ENCODE peak calls at places on chromosomes 11 and 22, in nine cellular contexts. One of them, this sample, is unnamed.

GRCh38 chr11:73154178-73154577 is 12.1 kb upstream of the FCHSD2 start:
- DNase-seq in A549: no peak
- DNase-seq in uterus: peak; percentile 7
- DNase-seq in tibial nerve: no peak
- DNase-seq in lower leg skin: peak; percentile 77
- DNase-seq in ovary: peak; percentile 9
- DNase-seq in esophagus muscularis mucosa: no peak
- DNase-seq in stomach: no peak
- DNase-seq in heart left ventricle: no peak
- DNase-seq in this sample: no peak

GRCh38 chr22:44972363-44973083 is 37.3 kb downstream of the PHF21B start:
- DNase-seq in A549: no peak
- DNase-seq in uterus: no peak
- DNase-seq in tibial nerve: no peak
- DNase-seq in lower leg skin: no peak
- DNase-seq in ovary: no peak
- DNase-seq in esophagus muscularis mucosa: no peak
- DNase-seq in stomach: no peak
- DNase-seq in heart left ventricle: no peak
- DNase-seq in this sample: no peak

GRCh38 chr11:102010776-102011500 is 36.3 kb upstream of the CFAP300 start:
- DNase-seq in A549: peak; percentile 77
- DNase-seq in uterus: peak; percentile 25
- DNase-seq in tibial nerve: peak; percentile 33
- DNase-seq in lower leg skin: peak; percentile 93
- DNase-seq in ovary: peak; percentile 23
- DNase-seq in esophagus muscularis mucosa: no peak
- DNase-seq in stomach: peak; percentile 67
- DNase-seq in heart left ventricle: peak; percentile 45
- DNase-seq in this sample: no peak

GRCh38 chr22:44807915-44808690 is 55.7 kb downstream of the ARHGAP8 start:
- DNase-seq in A549: no peak
- DNase-seq in uterus: no peak
- DNase-seq in tibial nerve: no peak
- DNase-seq in lower leg skin: no peak
- DNase-seq in ovary: no peak
- DNase-seq in esophagus muscularis mucosa: no peak
- DNase-seq in stomach: no peak
- DNase-seq in heart left ventricle: no peak
- DNase-seq in this sample: no peak

GRCh38 chr11:76766521-76766920 is 16.6 kb upstream of the TSKU start:
- DNase-seq in A549: no peak
- DNase-seq in uterus: no peak
- DNase-seq in tibial nerve: no peak
- DNase-seq in lower leg skin: no peak
- DNase-seq in ovary: no peak
- DNase-seq in esophagus muscularis mucosa: no peak
- DNase-seq in stomach: no peak
- DNase-seq in heart left ventricle: no peak
- DNase-seq in this sample: no peak

GRCh38 chr11:3220101-3220500 is 1.5 kb upstream of the MRGPRG start:
- DNase-seq in A549: no peak
- DNase-seq in uterus: no peak
- DNase-seq in tibial nerve: no peak
- DNase-seq in lower leg skin: peak; percentile 68
- DNase-seq in ovary: no peak
- DNase-seq in esophagus muscularis mucosa: no peak
- DNase-seq in stomach: no peak
- DNase-seq in heart left ventricle: peak; percentile 8
- DNase-seq in this sample: no peak

GRCh38 chr11:93370260-93370659 is 39.7 kb downstream of the DEUP1 start:
- DNase-seq in A549: no peak
- DNase-seq in uterus: no peak
- DNase-seq in tibial nerve: no peak
- DNase-seq in lower leg skin: no peak
- DNase-seq in ovary: no peak
- DNase-seq in esophagus muscularis mucosa: no peak
- DNase-seq in stomach: no peak
- DNase-seq in heart left ventricle: no peak
- DNase-seq in this sample: no peak

GRCh38 chr11:35427158-35427557 is 7.8 kb upstream of the SLC1A2 start:
- DNase-seq in A549: no peak
- DNase-seq in uterus: no peak
- DNase-seq in tibial nerve: no peak
- DNase-seq in lower leg skin: no peak
- DNase-seq in ovary: no peak
- DNase-seq in esophagus muscularis mucosa: peak; percentile 39
- DNase-seq in stomach: no peak
- DNase-seq in heart left ventricle: no peak
- DNase-seq in this sample: no peak

GRCh38 chr11:99494065-99494464 is 473.3 kb downstream of the CNTN5 start:
- DNase-seq in A549: no peak
- DNase-seq in uterus: no peak
- DNase-seq in tibial nerve: no peak
- DNase-seq in lower leg skin: no peak
- DNase-seq in ovary: no peak
- DNase-seq in esophagus muscularis mucosa: no peak
- DNase-seq in stomach: no peak
- DNase-seq in heart left ventricle: no peak
- DNase-seq in this sample: no peak

GRCh38 chr22:40637181-40638150 is 947 bp upstream of the MRTFA start:
- DNase-seq in A549: no peak
- DNase-seq in uterus: no peak
- DNase-seq in tibial nerve: peak; percentile 53
- DNase-seq in lower leg skin: peak; percentile 95
- DNase-seq in ovary: no peak
- DNase-seq in esophagus muscularis mucosa: no peak
- DNase-seq in stomach: peak; percentile 63
- DNase-seq in heart left ventricle: peak; percentile 45
- DNase-seq in this sample: no peak

GRCh38 chr22:40635008-40635939 is 1.2 kb downstream of the MRTFA start:
- DNase-seq in A549: no peak
- DNase-seq in uterus: peak; percentile 46
- DNase-seq in tibial nerve: no peak
- DNase-seq in lower leg skin: peak; percentile 90
- DNase-seq in ovary: peak; percentile 65
- DNase-seq in esophagus muscularis mucosa: no peak
- DNase-seq in stomach: no peak
- DNase-seq in heart left ventricle: peak; percentile 40
- DNase-seq in this sample: no peak

GRCh38 chr22:40638261-40638660 is 1.7 kb upstream of the MRTFA start:
- DNase-seq in A549: no peak
- DNase-seq in uterus: no peak
- DNase-seq in tibial nerve: no peak
- DNase-seq in lower leg skin: no peak
- DNase-seq in ovary: no peak
- DNase-seq in esophagus muscularis mucosa: no peak
- DNase-seq in stomach: no peak
- DNase-seq in heart left ventricle: no peak
- DNase-seq in this sample: no peak

GRCh38 chr22:40635940-40636379 is 559 bp downstream of the MRTFA start:
- DNase-seq in A549: no peak
- DNase-seq in uterus: peak; percentile 28
- DNase-seq in tibial nerve: no peak
- DNase-seq in lower leg skin: no peak
- DNase-seq in ovary: peak; percentile 50
- DNase-seq in esophagus muscularis mucosa: no peak
- DNase-seq in stomach: peak; percentile 30
- DNase-seq in heart left ventricle: no peak
- DNase-seq in this sample: no peak

DNA sequence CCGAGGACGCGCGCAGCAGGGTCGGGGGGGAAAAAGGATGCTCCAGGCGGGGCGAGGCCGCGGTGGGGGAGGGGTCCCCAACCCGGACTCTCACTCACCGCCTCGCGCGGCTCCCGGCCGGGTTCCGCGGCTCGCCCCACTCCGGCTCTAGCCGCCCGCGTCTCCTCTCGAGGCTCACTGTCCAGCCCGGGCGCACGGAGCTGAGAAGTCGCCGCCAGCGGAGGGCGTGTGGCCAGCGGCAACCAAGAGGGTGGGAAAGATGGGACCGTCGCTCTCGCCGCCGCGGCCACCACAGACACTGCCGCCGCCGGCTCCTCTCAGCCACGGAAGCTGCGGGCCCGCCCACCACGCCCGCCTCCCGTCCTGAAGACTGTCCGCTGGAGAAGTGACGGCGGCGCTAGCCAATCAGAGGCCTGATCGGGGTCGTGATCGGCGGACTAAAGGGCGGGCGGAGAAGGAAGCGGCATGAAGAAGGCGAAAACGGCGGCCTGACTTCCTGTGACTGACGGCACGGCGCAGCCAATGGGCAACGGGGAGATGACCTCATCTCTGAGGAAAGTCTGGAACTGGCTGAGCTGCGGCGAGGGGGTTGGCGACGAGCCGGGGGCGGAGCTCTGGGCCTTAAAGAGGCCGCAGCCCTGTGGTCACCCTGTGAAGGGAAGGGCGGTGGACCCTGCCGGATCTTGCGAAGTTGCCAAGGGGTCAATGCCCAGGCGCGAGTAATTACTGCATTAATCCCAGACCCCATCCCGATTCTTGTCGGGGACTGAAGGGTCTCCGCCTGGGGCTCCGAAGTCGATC is at the start of gene MRTFA:
- DNase-seq in A549: peak; percentile 99
- DNase-seq in uterus: peak; percentile 100
- DNase-seq in tibial nerve: peak; percentile 100
- DNase-seq in lower leg skin: peak; percentile 100
- DNase-seq in ovary: peak; percentile 100
- DNase-seq in esophagus muscularis mucosa: peak; percentile 100
- DNase-seq in stomach: peak; percentile 100
- DNase-seq in heart left ventricle: peak; percentile 100
- DNase-seq in this sample: peak; percentile 100
- TF ChIP-seq POLR2A in A549: peak; percentile 78
- TF ChIP-seq POLR2A in uterus: peak; percentile 100
- TF ChIP-seq POLR2A in tibial nerve: peak; percentile 93
- TF ChIP-seq POLR2A in lower leg skin: no peak
- TF ChIP-seq POLR2A in ovary: peak; percentile 99
- TF ChIP-seq POLR2A in esophagus muscularis mucosa: peak; percentile 98
- TF ChIP-seq POLR2A in stomach: no peak
- TF ChIP-seq POLR2A in heart left ventricle: peak; percentile 96
- TF ChIP-seq POLR2A in this sample: peak; percentile 99

DNA sequence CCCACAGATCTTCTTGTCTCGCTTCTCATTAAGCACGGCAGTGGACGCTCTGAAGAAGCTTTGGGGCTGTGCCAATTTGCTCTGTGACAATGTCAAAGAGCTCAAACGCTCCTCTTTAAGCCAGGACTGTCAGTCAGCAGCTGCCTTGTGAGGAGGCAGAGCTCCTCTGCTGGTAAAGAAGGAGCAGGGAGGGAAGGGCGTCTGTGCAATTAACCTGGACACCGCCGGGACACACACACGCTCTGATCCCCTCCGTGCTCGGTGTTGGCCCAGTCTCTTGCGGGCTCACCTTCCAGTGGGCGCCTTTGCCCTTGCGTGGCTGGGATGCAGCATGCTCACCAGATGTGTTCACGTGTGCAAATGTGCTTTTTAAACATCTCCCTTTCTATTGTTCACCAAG is 373.9 kb downstream of the BRD1 start:
- DNase-seq in A549: no peak
- DNase-seq in uterus: no peak
- DNase-seq in tibial nerve: no peak
- DNase-seq in lower leg skin: peak; percentile 53
- DNase-seq in ovary: no peak
- DNase-seq in esophagus muscularis mucosa: no peak
- DNase-seq in stomach: no peak
- DNase-seq in heart left ventricle: no peak
- DNase-seq in this sample: no peak
- TF ChIP-seq POLR2A in A549: no peak
- TF ChIP-seq POLR2A in uterus: no peak
- TF ChIP-seq POLR2A in tibial nerve: no peak
- TF ChIP-seq POLR2A in lower leg skin: no peak
- TF ChIP-seq POLR2A in ovary: no peak
- TF ChIP-seq POLR2A in esophagus muscularis mucosa: no peak
- TF ChIP-seq POLR2A in stomach: no peak
- TF ChIP-seq POLR2A in heart left ventricle: no peak
- TF ChIP-seq POLR2A in this sample: no peak

GRCh38 chr22:50200333-50201190 is at the start of gene SELENOO:
- DNase-seq in A549: peak; percentile 83
- DNase-seq in uterus: peak; percentile 93
- DNase-seq in tibial nerve: peak; percentile 83
- DNase-seq in lower leg skin: peak; percentile 98
- DNase-seq in ovary: peak; percentile 93
- DNase-seq in esophagus muscularis mucosa: peak; percentile 98
- DNase-seq in stomach: peak; percentile 93
- DNase-seq in heart left ventricle: peak; percentile 94
- DNase-seq in this sample: no peak
- TF ChIP-seq POLR2A in A549: peak; percentile 73
- TF ChIP-seq POLR2A in uterus: peak; percentile 91
- TF ChIP-seq POLR2A in tibial nerve: peak; percentile 56
- TF ChIP-seq POLR2A in lower leg skin: no peak
- TF ChIP-seq POLR2A in ovary: peak; percentile 84
- TF ChIP-seq POLR2A in esophagus muscularis mucosa: peak; percentile 78
- TF ChIP-seq POLR2A in stomach: no peak
- TF ChIP-seq POLR2A in heart left ventricle: peak; percentile 94
- TF ChIP-seq POLR2A in this sample: no peak

GRCh38 chr11:1305558-1306056 is 3.8 kb downstream of the TOLLIP start:
- DNase-seq in A549: no peak
- DNase-seq in uterus: no peak
- DNase-seq in tibial nerve: no peak
- DNase-seq in lower leg skin: peak; percentile 70
- DNase-seq in ovary: no peak
- DNase-seq in esophagus muscularis mucosa: no peak
- DNase-seq in stomach: peak; percentile 25
- DNase-seq in heart left ventricle: no peak
- DNase-seq in this sample: peak; percentile 77

GRCh38 chr11:1303973-1304372 is 5.5 kb downstream of the TOLLIP start:
- DNase-seq in A549: no peak
- DNase-seq in uterus: no peak
- DNase-seq in tibial nerve: no peak
- DNase-seq in lower leg skin: peak; percentile 79
- DNase-seq in ovary: peak; percentile 55
- DNase-seq in esophagus muscularis mucosa: peak; percentile 77
- DNase-seq in stomach: peak; percentile 80
- DNase-seq in heart left ventricle: no peak
- DNase-seq in this sample: peak; percentile 77

GRCh38 chr11:1303196-1303821 is 6.1 kb downstream of the TOLLIP start:
- DNase-seq in A549: peak; percentile 66
- DNase-seq in uterus: peak; percentile 14
- DNase-seq in tibial nerve: no peak
- DNase-seq in lower leg skin: peak; percentile 90
- DNase-seq in ovary: no peak
- DNase-seq in esophagus muscularis mucosa: peak; percentile 42
- DNase-seq in stomach: peak; percentile 57
- DNase-seq in heart left ventricle: no peak
- DNase-seq in this sample: peak; percentile 86

GRCh38 chr11:1305063-1305495 is 4.4 kb downstream of the TOLLIP start:
- DNase-seq in A549: no peak
- DNase-seq in uterus: no peak
- DNase-seq in tibial nerve: no peak
- DNase-seq in lower leg skin: peak; percentile 63
- DNase-seq in ovary: no peak
- DNase-seq in esophagus muscularis mucosa: peak; percentile 91
- DNase-seq in stomach: peak; percentile 24
- DNase-seq in heart left ventricle: no peak
- DNase-seq in this sample: no peak

DNA sequence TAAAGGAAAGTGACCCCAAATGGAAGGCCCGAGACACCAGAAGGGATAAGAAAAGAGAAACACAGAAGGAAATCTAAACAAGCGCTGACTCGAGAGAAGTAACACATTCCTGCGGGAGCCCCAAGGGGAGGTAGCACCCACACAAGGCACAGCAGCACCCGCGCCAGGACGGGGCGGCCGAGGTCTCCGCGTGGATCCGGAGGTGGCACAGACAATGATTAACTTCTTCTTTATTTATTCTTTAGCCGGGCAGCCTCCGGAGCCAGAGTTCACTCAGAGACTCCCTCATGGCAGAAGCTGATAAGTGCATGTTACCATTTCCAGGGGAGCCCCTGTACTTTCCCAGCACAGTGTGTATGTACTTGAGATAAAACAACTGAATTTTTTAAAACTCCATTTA is 5.1 kb downstream of the TOLLIP start:
- DNase-seq in A549: peak; percentile 47
- DNase-seq in uterus: no peak
- DNase-seq in tibial nerve: no peak
- DNase-seq in lower leg skin: peak; percentile 82
- DNase-seq in ovary: no peak
- DNase-seq in esophagus muscularis mucosa: peak; percentile 81
- DNase-seq in stomach: peak; percentile 73
- DNase-seq in heart left ventricle: no peak
- DNase-seq in this sample: peak; percentile 76
- TF ChIP-seq POLR2A in A549: no peak
- TF ChIP-seq POLR2A in uterus: no peak
- TF ChIP-seq POLR2A in tibial nerve: no peak
- TF ChIP-seq POLR2A in lower leg skin: no peak
- TF ChIP-seq POLR2A in ovary: no peak
- TF ChIP-seq POLR2A in esophagus muscularis mucosa: no peak
- TF ChIP-seq POLR2A in stomach: no peak
- TF ChIP-seq POLR2A in heart left ventricle: no peak
- TF ChIP-seq POLR2A in this sample: no peak